ENCODE peak calls at places on chromosomes 5 and 9, in five cellular contexts. D is lung; A is effector memory CD4-positive, alpha-beta T cell; X is trophoblast cell; V is heart right ventricle. M is an unnamed sample. For H3K4me1, the result is how much of the 10 kb centered on the place peaks cover.

GRCh38 chr9:81317939-81318338 is 371.4 kb downstream of the TLE1 start:
- DNase-seq in D (no peak), A (no peak), V (no peak), X (no peak), M (no peak)

GRCh38 chr5:126810983-126811382 is 34.0 kb downstream of the LMNB1 start:
- DNase-seq in V (no peak), A (no peak), X (no peak), D (no peak), M (no peak)

GRCh38 chr9:135864447-135865049 is 42.8 kb downstream of the CAMSAP1 start:
- DNase-seq in V (peak), D (peak), A (peak), X (peak), M (peak)

GRCh38 chr9:136052991-136053756 is 41.9 kb downstream of the NACC2 start:
- DNase-seq in D (no peak), V (no peak), X (no peak), A (no peak), M (no peak)

GRCh38 chr5:181100121-181101015 is 30.6 kb downstream of the OR2V1 start:
- DNase-seq in V (no peak), X (peak), A (no peak), D (peak), M (no peak)

GRCh38 chr5:79806741-79807140 is 117.1 kb downstream of the CMYA5 start:
- DNase-seq in V (peak), X (no peak), D (no peak), A (no peak), M (no peak)

GRCh38 chr5:57492632-57493031 is 10.0 kb upstream of the ACTBL2 start:
- DNase-seq in X (no peak), V (no peak), A (no peak), D (no peak), M (no peak)

GRCh38 chr5:148393390-148393741 is 9.6 kb downstream of the FBXO38 start:
- DNase-seq in D (no peak), V (no peak), A (no peak), X (no peak), M (no peak)

GRCh38 chr9:83425240-83425639 is 113.0 kb downstream of the FRMD3 start:
- DNase-seq in X (no peak), V (no peak), A (no peak), D (no peak), M (no peak)

GRCh38 chr5:132915681-132916080 is 42.2 kb downstream of the LEAP2 start:
- DNase-seq in X (no peak), V (no peak), D (no peak), A (no peak), M (no peak)

GRCh38 chr5:3602713-3603502 is 7.3 kb downstream of the IRX1 start:
- DNase-seq in D (peak), X (peak), V (no peak), A (no peak), M (no peak)

GRCh38 chr5:144403058-144403457 is 232.4 kb downstream of the KCTD16 start:
- DNase-seq in D (no peak), V (no peak), X (no peak), A (no peak), M (no peak)

GRCh38 chr5:154141686-154142300 is 48.7 kb upstream of the GALNT10 start:
- DNase-seq in X (no peak), D (peak), A (no peak), V (no peak), M (no peak)

GRCh38 chr9:35729700-35730485 is 2.1 kb downstream of the TLN1 start:
- DNase-seq in D (peak), X (peak), A (no peak), V (peak), M (peak)

GRCh38 chr5:80985600-80986228 is 25.6 kb downstream of the RASGRF2 start:
- DNase-seq in X (no peak), A (no peak), D (no peak), V (peak), M (no peak)

GRCh38 chr5:155689403-155689802 is 637.6 kb upstream of the SGCD start:
- DNase-seq in D (no peak), X (no peak), V (no peak), A (no peak), M (no peak)

GRCh38 chr5:115179959-115180709 is 10.4 kb upstream of the TRIM36 start:
- DNase-seq in A (no peak), X (peak), V (no peak), D (no peak), M (no peak)

GRCh38 chr5:92695123-92696084 is 885.6 kb downstream of the NR2F1-AS1 start:
- DNase-seq in A (no peak), D (no peak), X (no peak), V (no peak), M (no peak)

GRCh38 chr5:134242146-134242545 is 16.3 kb upstream of the PPP2CA start:
- DNase-seq in D (no peak), X (no peak), V (peak), A (no peak), M (peak)

GRCh38 chr5:156802501-156802900 is 47.6 kb upstream of the PPP1R2B start:
- DNase-seq in A (no peak), V (no peak), X (peak), D (no peak), M (no peak)

GRCh38 chr5:65927497-65928340 is 1.3 kb downstream of the ERBIN start:
- DNase-seq in V (peak), A (peak), D (no peak), X (peak), M (no peak)

GRCh38 chr9:26266111-26266791 is 588.0 kb upstream of the TUSC1 start:
- DNase-seq in D (no peak), A (no peak), X (peak), V (no peak), M (no peak)

GRCh38 chr9:79154806-79155205 is 417.0 kb upstream of the TLE4 start:
- DNase-seq in X (no peak), V (no peak), A (no peak), D (no peak), M (no peak)

GRCh38 chr9:27545471-27545870 is 15.9 kb upstream of the MOB3B start:
- DNase-seq in V (no peak), A (no peak), D (no peak), X (no peak), M (no peak)

GRCh38 chr9:109513871-109514270 is 15.8 kb upstream of the PTPN3 start:
- DNase-seq in A (no peak), X (no peak), V (no peak), D (no peak), M (no peak)

GRCh38 chr9:7394007-7394774 is 405.4 kb downstream of the DMAC1 start:
- DNase-seq in D (no peak), X (no peak), A (no peak), V (no peak), M (no peak)

GRCh38 chr5:149172261-149172660 is 31.0 kb downstream of the ABLIM3 start:
- DNase-seq in D (no peak), A (no peak), V (no peak), X (peak), M (no peak)

GRCh38 chr5:136467632-136468031 is 102.3 kb upstream of the TRPC7 start:
- DNase-seq in V (no peak), A (no peak), D (no peak), X (no peak), M (no peak)

GRCh38 chr5:33690736-33691135 is 201.1 kb downstream of the ADAMTS12 start:
- DNase-seq in A (no peak), D (no peak), V (peak), X (no peak), M (no peak)

GRCh38 chr5:153659337-153659736 is 168.9 kb downstream of the GRIA1 start:
- DNase-seq in D (no peak), X (peak), V (no peak), A (no peak), M (no peak)

GRCh38 chr5:80172067-80172690 is 83.7 kb downstream of the SERINC5 start:
- DNase-seq in A (no peak), X (no peak), V (no peak), D (no peak), M (no peak)

GRCh38 chr5:57955506-57955905 is 472.9 kb upstream of the ACTBL2 start:
- DNase-seq in V (no peak), A (no peak), D (no peak), X (no peak), M (no peak)

GRCh38 chr9:36486933-36487481 is 85.7 kb upstream of the MELK start:
- DNase-seq in A (peak), V (peak), X (peak), D (peak), M (peak)

GRCh38 chr5:119411291-119411934 is 40.9 kb upstream of the HSD17B4 start:
- DNase-seq in D (no peak), A (no peak), V (no peak), X (peak), M (no peak)

GRCh38 chr9:99162759-99163364 is 57.9 kb downstream of the TGFBR1 start:
- DNase-seq in X (peak), A (no peak), D (no peak), V (no peak), M (no peak)

GRCh38 chr9:91659529-91660294 is 236.1 kb upstream of the NFIL3 start:
- DNase-seq in V (no peak), X (peak), A (no peak), D (no peak), M (no peak)

GRCh38 chr5:93186031-93186682 is 394.9 kb downstream of the NR2F1-AS1 start:
- DNase-seq in D (no peak), A (no peak), V (no peak), X (no peak), M (no peak)

GRCh38 chr5:54443264-54443663 is 12.2 kb upstream of the HSPB3 start:
- DNase-seq in D (no peak), A (no peak), X (no peak), V (peak), M (no peak)

GRCh38 chr9:124839612-124840299 is 13.5 kb upstream of the WDR38 start:
- DNase-seq in V (no peak), A (no peak), X (no peak), D (no peak), M (no peak)

DNA sequence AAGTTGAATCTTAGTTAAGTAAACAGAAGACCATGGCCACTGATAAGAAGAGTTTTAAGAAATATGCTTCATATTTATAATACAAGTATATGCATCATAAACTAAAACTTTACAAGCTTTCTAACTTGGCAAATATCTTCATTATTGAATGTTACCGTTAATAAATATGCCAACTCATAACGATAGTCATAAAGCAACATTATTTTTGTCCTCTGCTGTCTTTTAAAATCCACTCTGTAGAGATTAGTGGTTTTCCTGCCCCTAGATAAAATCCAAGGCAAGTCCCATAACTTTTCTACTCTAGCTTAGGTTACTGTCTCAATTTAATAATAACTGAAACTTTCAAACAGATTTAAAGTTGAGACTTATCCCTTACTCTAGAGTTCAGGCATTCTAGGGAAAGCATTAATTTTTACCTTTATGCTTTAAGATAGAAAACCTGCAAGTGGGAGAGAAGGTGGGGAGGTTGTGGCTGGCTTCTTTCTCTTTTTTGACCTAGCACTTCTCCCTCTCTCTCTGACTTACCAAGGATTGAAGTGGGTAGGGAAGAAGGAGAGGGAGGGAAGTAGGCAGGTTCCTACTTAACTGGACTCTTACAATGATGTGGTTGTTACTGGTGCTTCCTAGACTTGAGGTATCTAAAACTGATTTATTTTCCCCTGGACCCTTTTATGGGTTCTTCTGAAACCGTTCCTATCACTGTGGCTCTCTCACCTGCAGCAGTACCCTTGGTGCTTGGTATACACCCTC is 29.6 kb downstream of the RNF145 start:
- DNase-seq in V (no peak), X (no peak), D (no peak), A (no peak), M (no peak)
- H3K4me1 ChIP-seq in V (under half), X (under half), D (under half), A (under half), M (under half)

GRCh38 chr5:108793207-108793606 is 45.5 kb downstream of the FER start:
- DNase-seq in X (no peak), D (no peak), A (no peak), V (no peak), M (no peak)
- H3K4me1 ChIP-seq in X (under half), D (under half), A (under half), V (under half), M (under half)

GRCh38 chr5:68745459-68745858 is 348.4 kb upstream of the SLC30A5 start:
- DNase-seq in D (no peak), V (no peak), A (no peak), X (no peak), M (no peak)

GRCh38 chr5:68747077-68747420 is 346.8 kb upstream of the SLC30A5 start:
- DNase-seq in D (no peak), X (no peak), V (no peak), A (no peak), M (no peak)

GRCh38 chr5:68744196-68744595 is 349.6 kb upstream of the SLC30A5 start:
- DNase-seq in D (no peak), V (no peak), X (no peak), A (no peak), M (no peak)

GRCh38 chr5:68749076-68749475 is 344.7 kb upstream of the SLC30A5 start:
- DNase-seq in A (no peak), X (no peak), V (no peak), D (no peak), M (no peak)

GRCh38 chr5:68746220-68747076 is 347.4 kb upstream of the SLC30A5 start:
- DNase-seq in V (no peak), X (no peak), A (no peak), D (no peak), M (no peak)
- H3K4me1 ChIP-seq in V (under half), X (under half), A (under half), D (under half), M (under half)

GRCh38 chr5:179227578-179228311 is 117.5 kb downstream of the ADAMTS2 start:
- DNase-seq in V (no peak), A (no peak), X (no peak), D (no peak), M (peak)
- H3K4me1 ChIP-seq in V (under half), A (under half), X (under half), D (under half), M (under half)

DNA sequence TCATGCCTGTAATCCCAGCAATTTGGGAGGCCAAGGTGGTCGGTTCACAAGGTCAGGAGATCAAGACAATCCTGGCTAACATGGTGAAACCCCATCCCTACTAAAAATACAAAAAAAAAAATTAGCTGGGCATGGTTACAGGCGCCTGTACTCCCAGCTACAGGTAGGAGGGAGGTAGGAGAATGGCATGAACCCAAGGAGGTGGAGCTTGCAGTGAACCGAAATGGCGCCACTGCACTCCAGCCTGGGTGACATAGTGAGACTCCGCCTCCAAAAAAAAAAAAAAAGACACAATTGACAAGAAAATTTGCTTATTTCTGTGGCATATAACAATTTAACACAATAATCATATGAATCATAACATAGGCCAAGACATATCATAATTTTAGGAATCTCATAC is 35.3 kb upstream of the ZNF131 start:
- DNase-seq in X (no peak), V (no peak), D (no peak), A (no peak), M (no peak)
- H3K4me1 ChIP-seq in X (under half), V (under half), D (under half), A (under half), M (under half)

GRCh38 chr9:69192214-69192613 is 18.1 kb downstream of the TJP2 start:
- DNase-seq in D (no peak), X (no peak), A (no peak), V (no peak), M (no peak)
- H3K4me1 ChIP-seq in D (under half), X (under half), A (under half), V (under half), M (under half)

GRCh38 chr5:158878227-158878626 is 221.5 kb downstream of the EBF1 start:
- DNase-seq in D (no peak), V (no peak), X (no peak), A (no peak), M (no peak)
- H3K4me1 ChIP-seq in D (under half), V (under half), X (under half), A (under half), M (under half)

DNA sequence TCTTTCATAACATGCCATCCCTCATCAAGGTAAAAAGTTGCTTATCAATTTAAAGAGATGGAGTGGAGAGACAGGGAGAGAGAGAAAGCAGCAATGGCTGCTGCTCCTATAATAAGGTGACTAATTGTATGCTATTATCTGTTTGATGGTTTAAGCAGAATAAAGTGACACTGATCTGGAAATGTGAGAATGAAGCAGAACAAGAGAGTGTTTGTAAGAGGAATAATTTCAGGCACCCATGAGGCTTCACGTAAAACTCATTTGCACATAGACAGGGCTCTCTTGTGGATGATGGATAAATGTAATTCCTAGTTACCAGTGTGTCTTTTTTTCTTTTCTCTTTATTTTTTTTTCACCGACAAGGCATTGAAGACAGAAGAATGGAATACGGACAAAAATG is 228.8 kb upstream of the TYRP1 start:
- DNase-seq in A (no peak), D (no peak), V (no peak), X (no peak), M (no peak)
- H3K4me1 ChIP-seq in A (under half), D (under half), V (under half), X (under half), M (under half)

GRCh38 chr9:87599901-87600610 is 102.4 kb downstream of the DAPK1 start:
- DNase-seq in V (peak), X (peak), A (no peak), D (no peak), M (no peak)

GRCh38 chr9:87603854-87604490 is 106.3 kb downstream of the DAPK1 start:
- DNase-seq in A (no peak), X (no peak), V (no peak), D (no peak), M (no peak)

GRCh38 chr9:87602933-87603643 is 105.4 kb downstream of the DAPK1 start:
- DNase-seq in A (no peak), V (no peak), D (no peak), X (no peak), M (no peak)

GRCh38 chr9:87601595-87601994 is 103.9 kb downstream of the DAPK1 start:
- DNase-seq in V (no peak), D (no peak), X (no peak), A (no peak), M (no peak)

GRCh38 chr9:87601175-87601574 is 103.5 kb downstream of the DAPK1 start:
- DNase-seq in V (no peak), A (no peak), D (peak), X (peak), M (no peak)
- H3K4me1 ChIP-seq in V (under half), A (under half), D (under half), X (under half), M (under half)

M was measured in psoas muscle.